ENCODE peak calls at places on chromosomes 6 and 20, in eight cellular contexts. X is activated CD8-positive, alpha-beta memory T cell treated with anti-CD3 and anti-CD28 coated beads for 4 hours; V is NCI-H1694; C is HFFc6; R is naive thymus-derived CD8-positive, alpha-beta T cell; B is NCI-H446; E is right cardiac atrium; F is T follicular helper cell. U is an unnamed sample.

GRCh38 chr20:51233345-51233744 is 210.4 kb upstream of the KCNG1 start:
- DNase-seq in X (no peak), V (no peak), C (no peak), R (no peak), B (no peak), E (no peak), F (no peak), U (no peak)

GRCh38 chr6:144447487-144447886 is 162.4 kb downstream of the UTRN start:
- DNase-seq in X (no peak), V (no peak), C (peak; percentile 61), R (no peak), B (no peak), E (no peak), F (no peak), U (no peak)

GRCh38 chr6:75208564-75209431 is 2.9 kb upstream of the COL12A1 start:
- DNase-seq in X (peak; percentile 62), V (peak; percentile 32), C (peak; percentile 80), R (peak; percentile 65), B (peak; percentile 56), E (peak; percentile 92), F (peak; percentile 72), U (peak; percentile 69)

GRCh38 chr6:75601608-75602163 is at the start of gene SENP6:
- DNase-seq in X (peak; percentile 50), V (peak; percentile 21), C (peak; percentile 75), R (peak; percentile 61), B (peak; percentile 79), E (peak; percentile 95), F (peak; percentile 51), U (peak; percentile 69)

GRCh38 chr6:161319231-161319630 is 45.4 kb upstream of the AGPAT4 start:
- DNase-seq in X (no peak), V (no peak), C (no peak), R (no peak), B (no peak), E (no peak), F (no peak), U (no peak)

GRCh38 chr6:25945175-25945574 is 14.7 kb upstream of the SLC17A2 start:
- DNase-seq in X (no peak), V (no peak), C (no peak), R (no peak), B (no peak), E (no peak), F (no peak), U (no peak)

GRCh38 chr6:28864321-28864923 is 59.4 kb downstream of the TRIM27 start:
- DNase-seq in X (no peak), V (no peak), C (no peak), R (no peak), B (no peak), E (no peak), F (peak; percentile 40), U (no peak)

GRCh38 chr6:89555751-89556150 is 82.8 kb downstream of the LYRM2 start:
- DNase-seq in X (no peak), V (no peak), C (no peak), R (no peak), B (no peak), E (no peak), F (no peak), U (no peak)

GRCh38 chr6:35049885-35050284 is 91.3 kb downstream of the TCP11 start:
- DNase-seq in X (no peak), V (peak; percentile 73), C (no peak), R (no peak), B (peak; percentile 79), E (peak; percentile 76), F (no peak), U (no peak)

GRCh38 chr6:38489951-38490350 is 149.8 kb downstream of the BTBD9 start:
- DNase-seq in X (no peak), V (peak; percentile 81), C (peak; percentile 56), R (no peak), B (peak; percentile 90), E (no peak), F (no peak), U (no peak)

GRCh38 chr6:122445274-122445673 is 26.3 kb downstream of the SERINC1 start:
- DNase-seq in X (no peak), V (no peak), C (no peak), R (no peak), B (no peak), E (no peak), F (no peak), U (no peak)

GRCh38 chr6:147201885-147202515 is 2.2 kb upstream of the STXBP5 start:
- DNase-seq in X (no peak), V (no peak), C (peak; percentile 64), R (no peak), B (no peak), E (no peak), F (no peak), U (no peak)

GRCh38 chr20:24448170-24448569 is 21.3 kb upstream of the SYNDIG1 start:
- DNase-seq in X (no peak), V (no peak), C (no peak), R (no peak), B (no peak), E (no peak), F (no peak), U (no peak)

GRCh38 chr6:45568626-45569025 is 190.9 kb upstream of the SUPT3H start:
- DNase-seq in X (no peak), V (no peak), C (no peak), R (no peak), B (no peak), E (no peak), F (no peak), U (no peak)

GRCh38 chr6:81120280-81120679 is 632.2 kb downstream of the TENT5A start:
- DNase-seq in X (no peak), V (no peak), C (no peak), R (no peak), B (no peak), E (no peak), F (no peak), U (no peak)

GRCh38 chr6:51077967-51078518 is 259.4 kb downstream of the TFAP2B start:
- DNase-seq in X (no peak), V (no peak), C (no peak), R (no peak), B (no peak), E (no peak), F (no peak), U (no peak)

GRCh38 chr6:139378226-139378625 is 3.8 kb upstream of the CITED2 start:
- DNase-seq in X (no peak), V (no peak), C (no peak), R (no peak), B (no peak), E (no peak), F (no peak), U (no peak)

GRCh38 chr6:33607784-33608161 is 13.3 kb upstream of the ITPR3 start:
- DNase-seq in X (no peak), V (no peak), C (no peak), R (no peak), B (no peak), E (no peak), F (no peak), U (peak; percentile 74)

GRCh38 chr6:111600154-111600553 is 5.5 kb downstream of the TRAF3IP2 start:
- DNase-seq in X (no peak), V (no peak), C (no peak), R (no peak), B (no peak), E (no peak), F (no peak), U (no peak)